ENCODE peak calls at places on chromosomes 11 and 22, in four cellular contexts. One of them, this sample, is unnamed.
A peak's percentile ranks its signal among the peaks of the same experiment; 100 is the strongest.

GRCh38 chr11:113593698-113594308 is 112.3 kb downstream of the TMPRSS5 start:
- DNase-seq in A549: no peak
- DNase-seq in thoracic aorta: no peak
- DNase-seq in posterior vena cava: no peak
- DNase-seq in this sample: no peak

GRCh38 chr11:22432331-22433065 is 94.3 kb downstream of the SLC17A6 start:
- DNase-seq in A549: no peak
- DNase-seq in thoracic aorta: no peak
- DNase-seq in posterior vena cava: peak; percentile 75
- DNase-seq in this sample: peak; percentile 18

GRCh38 chr11:101341578-101341977 is 212.0 kb upstream of the PGR start:
- DNase-seq in A549: no peak
- DNase-seq in thoracic aorta: no peak
- DNase-seq in posterior vena cava: no peak
- DNase-seq in this sample: no peak

GRCh38 chr11:31720225-31720624 is 90.9 kb downstream of the PAX6 start:
- DNase-seq in A549: no peak
- DNase-seq in thoracic aorta: no peak
- DNase-seq in posterior vena cava: no peak
- DNase-seq in this sample: no peak

GRCh38 chr11:68750197-68750987 is 928 bp downstream of the TESMIN start:
- DNase-seq in A549: no peak
- DNase-seq in thoracic aorta: no peak
- DNase-seq in posterior vena cava: no peak
- DNase-seq in this sample: no peak

GRCh38 chr11:2649848-2650247 is 49.9 kb downstream of the KCNQ1OT1 start:
- DNase-seq in A549: no peak
- DNase-seq in thoracic aorta: no peak
- DNase-seq in posterior vena cava: no peak
- DNase-seq in this sample: no peak

GRCh38 chr11:18776324-18776723 is 15.3 kb downstream of the PTPN5 start:
- DNase-seq in A549: no peak
- DNase-seq in thoracic aorta: no peak
- DNase-seq in posterior vena cava: no peak
- DNase-seq in this sample: no peak

GRCh38 chr11:120748485-120748814 is 236.9 kb downstream of the GRIK4 start:
- DNase-seq in A549: no peak
- DNase-seq in thoracic aorta: no peak
- DNase-seq in posterior vena cava: no peak
- DNase-seq in this sample: no peak

GRCh38 chr22:24230911-24231656 is 13.8 kb downstream of the GGT5 start:
- DNase-seq in A549: no peak
- DNase-seq in thoracic aorta: no peak
- DNase-seq in posterior vena cava: peak; percentile 85
- DNase-seq in this sample: no peak

GRCh38 chr11:73734996-73735395 is 25.9 kb downstream of the RAB6A start:
- DNase-seq in A549: no peak
- DNase-seq in thoracic aorta: no peak
- DNase-seq in posterior vena cava: no peak
- DNase-seq in this sample: no peak

GRCh38 chr11:103633037-103633788 is 403.2 kb upstream of the DDI1 start:
- DNase-seq in A549: no peak
- DNase-seq in thoracic aorta: no peak
- DNase-seq in posterior vena cava: no peak
- DNase-seq in this sample: no peak

GRCh38 chr11:64503354-64503753 is 87.7 kb upstream of the SLC22A12 start:
- DNase-seq in A549: no peak
- DNase-seq in thoracic aorta: no peak
- DNase-seq in posterior vena cava: peak; percentile 45
- DNase-seq in this sample: no peak

GRCh38 chr22:48667289-48667688 is 1160.4 kb downstream of the BRD1 start:
- DNase-seq in A549: no peak
- DNase-seq in thoracic aorta: no peak
- DNase-seq in posterior vena cava: no peak
- DNase-seq in this sample: no peak

GRCh38 chr22:24408630-24409029 is 18.8 kb upstream of the ADORA2A start:
- DNase-seq in A549: no peak
- DNase-seq in thoracic aorta: no peak
- DNase-seq in posterior vena cava: no peak
- DNase-seq in this sample: no peak

GRCh38 chr11:100978942-100979341 is 150.7 kb downstream of the PGR start:
- DNase-seq in A549: no peak
- DNase-seq in thoracic aorta: no peak
- DNase-seq in posterior vena cava: no peak
- DNase-seq in this sample: no peak

GRCh38 chr11:57638005-57638760 is 11.5 kb downstream of the YPEL4 start:
- DNase-seq in A549: peak; percentile 99
- DNase-seq in thoracic aorta: peak; percentile 35
- DNase-seq in posterior vena cava: no peak
- DNase-seq in this sample: no peak

GRCh38 chr11:12680246-12680939 is 6.2 kb downstream of the TEAD1 start:
- DNase-seq in A549: no peak
- DNase-seq in thoracic aorta: peak; percentile 18
- DNase-seq in posterior vena cava: peak; percentile 93
- DNase-seq in this sample: peak; percentile 75

GRCh38 chr11:12485328-12485727 is 108.0 kb downstream of the PARVA start:
- DNase-seq in A549: no peak
- DNase-seq in thoracic aorta: no peak
- DNase-seq in posterior vena cava: no peak
- DNase-seq in this sample: no peak

GRCh38 chr11:115721309-115722007 is 217.2 kb upstream of the CADM1 start:
- DNase-seq in A549: no peak
- DNase-seq in thoracic aorta: no peak
- DNase-seq in posterior vena cava: no peak
- DNase-seq in this sample: no peak

GRCh38 chr22:48075604-48076400 is 1313.4 kb downstream of the TBC1D22A start:
- DNase-seq in A549: no peak
- DNase-seq in thoracic aorta: no peak
- DNase-seq in posterior vena cava: peak; percentile 11
- DNase-seq in this sample: no peak

GRCh38 chr22:41532908-41533825 is 11.1 kb downstream of the POLR3H start:
- DNase-seq in A549: peak; percentile 47
- DNase-seq in thoracic aorta: no peak
- DNase-seq in posterior vena cava: peak; percentile 91
- DNase-seq in this sample: no peak

GRCh38 chr11:96761451-96761850 is 371.6 kb downstream of the JRKL start:
- DNase-seq in A549: no peak
- DNase-seq in thoracic aorta: no peak
- DNase-seq in posterior vena cava: no peak
- DNase-seq in this sample: no peak

GRCh38 chr11:25970726-25971508 is 361.0 kb upstream of the ANO3 start:
- DNase-seq in A549: no peak
- DNase-seq in thoracic aorta: no peak
- DNase-seq in posterior vena cava: no peak
- DNase-seq in this sample: no peak

GRCh38 chr11:70842256-70842655 is 410.1 kb downstream of the SHANK2 start:
- DNase-seq in A549: no peak
- DNase-seq in thoracic aorta: no peak
- DNase-seq in posterior vena cava: no peak
- DNase-seq in this sample: no peak

GRCh38 chr22:40420341-40421081 is 50.1 kb downstream of the SGSM3 start:
- DNase-seq in A549: no peak
- DNase-seq in thoracic aorta: no peak
- DNase-seq in posterior vena cava: peak; percentile 80
- DNase-seq in this sample: no peak

GRCh38 chr11:124556828-124557227 is 13.0 kb upstream of the OR8A1 start:
- DNase-seq in A549: no peak
- DNase-seq in thoracic aorta: no peak
- DNase-seq in posterior vena cava: no peak
- DNase-seq in this sample: no peak

GRCh38 chr11:27158763-27159679 is 118.4 kb downstream of the BBOX1 start:
- DNase-seq in A549: peak; percentile 80
- DNase-seq in thoracic aorta: peak; percentile 23
- DNase-seq in posterior vena cava: no peak
- DNase-seq in this sample: peak; percentile 45

GRCh38 chr11:57974830-57975229 is 48.9 kb upstream of the OR9Q1 start:
- DNase-seq in A549: no peak
- DNase-seq in thoracic aorta: no peak
- DNase-seq in posterior vena cava: no peak
- DNase-seq in this sample: no peak

GRCh38 chr11:78350101-78350645 is 67.4 kb downstream of the GAB2 start:
- DNase-seq in A549: no peak
- DNase-seq in thoracic aorta: no peak
- DNase-seq in posterior vena cava: no peak
- DNase-seq in this sample: no peak

GRCh38 chr22:29704528-29705285 is 15.1 kb upstream of the CABP7 start:
- DNase-seq in A549: no peak
- DNase-seq in thoracic aorta: no peak
- DNase-seq in posterior vena cava: no peak
- DNase-seq in this sample: peak; percentile 16

This sample was measured in tibial nerve.